ENCODE peak calls at places on chromosomes 7 and 10, in nine cellular contexts. G, R, W, Y, A, E, S, I and Q are unnamed samples.

GRCh38 chr10:65570143-65571010 is 1355.5 kb upstream of the LRRTM3 start:
- DNase-seq in Y (peak; percentile 60), A (peak; percentile 10), E (no peak), I (peak; percentile 78), S (no peak), W (no peak), R (peak; percentile 44), G (no peak), Q (peak; percentile 7)

GRCh38 chr10:29386347-29386999 is 97.6 kb downstream of the LYZL1 start:
- DNase-seq in G (no peak), A (no peak), Y (peak; percentile 44), R (peak; percentile 38), S (no peak), W (no peak), I (peak; percentile 62), E (no peak), Q (peak; percentile 57)

GRCh38 chr10:110416776-110417732 is 80.7 kb upstream of the DUSP5 start:
- DNase-seq in R (no peak), A (no peak), E (no peak), S (no peak), Y (no peak), I (no peak), G (no peak), W (no peak), Q (no peak)

GRCh38 chr7:84792232-84792882 is 394.5 kb downstream of the SEMA3D start:
- DNase-seq in Y (no peak), G (no peak), I (no peak), S (no peak), E (no peak), A (no peak), R (peak; percentile 17), W (no peak), Q (no peak)

GRCh38 chr7:104264281-104264680 is 56.5 kb upstream of the ORC5 start:
- DNase-seq in I (no peak), E (no peak), S (no peak), G (no peak), R (peak; percentile 45), W (no peak), Y (peak; percentile 16), A (no peak), Q (peak; percentile 59)

GRCh38 chr10:90276894-90277447 is 575.6 kb downstream of the KIF20B start:
- DNase-seq in E (no peak), A (no peak), Y (peak; percentile 86), G (no peak), I (no peak), S (no peak), W (no peak), R (peak; percentile 81), Q (peak; percentile 85)

GRCh38 chr7:116652793-116653192 is 19.2 kb upstream of the MET start:
- DNase-seq in R (no peak), W (no peak), A (no peak), Y (no peak), E (no peak), I (no peak), G (no peak), S (no peak), Q (peak; percentile 29)

GRCh38 chr7:5450549-5451327 is 27.1 kb upstream of the TNRC18 start:
- DNase-seq in G (peak; percentile 65), W (no peak), Y (peak; percentile 52), A (no peak), S (no peak), R (peak; percentile 42), E (no peak), I (peak; percentile 86), Q (peak; percentile 48)

GRCh38 chr7:159027091-159027802 is 117.4 kb downstream of the VIPR2 start:
- DNase-seq in G (peak; percentile 22), S (peak; percentile 33), Y (no peak), A (no peak), R (no peak), E (peak; percentile 54), W (peak; percentile 53), I (peak; percentile 56), Q (no peak)

GRCh38 chr7:66403562-66403961 is 198.4 kb downstream of the TPST1 start:
- DNase-seq in A (no peak), G (no peak), E (no peak), R (no peak), W (no peak), S (no peak), I (no peak), Y (no peak), Q (no peak)

GRCh38 chr10:123549761-123550454 is 116.2 kb upstream of the GPR26 start:
- DNase-seq in G (no peak), S (no peak), Y (no peak), W (no peak), A (no peak), R (no peak), I (no peak), E (no peak), Q (no peak)

GRCh38 chr10:4191354-4191753 is 406.3 kb upstream of the KLF6 start:
- DNase-seq in E (no peak), Y (no peak), S (no peak), A (peak; percentile 74), W (no peak), I (no peak), G (no peak), R (no peak), Q (no peak)

GRCh38 chr7:76069238-76069638 is 21.3 kb downstream of the MDH2 start:
- DNase-seq in G (peak; percentile 66), I (peak; percentile 44), S (peak; percentile 79), W (peak; percentile 73), Y (peak; percentile 93), E (peak; percentile 73), R (peak; percentile 93), A (peak; percentile 86), Q (peak; percentile 91)

GRCh38 chr10:125231116-125231812 is 70.9 kb upstream of the CTBP2 start:
- DNase-seq in E (no peak), W (no peak), R (peak; percentile 94), G (peak; percentile 17), S (no peak), Y (peak; percentile 88), I (no peak), A (peak; percentile 94), Q (peak; percentile 94)
- TF ChIP-seq CTCF in E (no peak), W (no peak), R (peak; percentile 1), G (no peak), S (no peak), Y (no peak), I (no peak), A (no peak), Q (peak; percentile 26)

GRCh38 chr10:82865366-82865765 is 990.4 kb downstream of the NRG3 start:
- DNase-seq in I (no peak), E (no peak), G (no peak), S (no peak), W (no peak), Y (no peak), R (no peak), A (no peak), Q (no peak)
- H3K4me3 ChIP-seq in I (no peak overlapping the region), E (no peak overlapping the region), G (no peak overlapping the region), S (no peak overlapping the region), W (no peak overlapping the region), Y (no peak overlapping the region), R (no peak overlapping the region), A (no peak overlapping the region), Q (no peak overlapping the region)

DNA sequence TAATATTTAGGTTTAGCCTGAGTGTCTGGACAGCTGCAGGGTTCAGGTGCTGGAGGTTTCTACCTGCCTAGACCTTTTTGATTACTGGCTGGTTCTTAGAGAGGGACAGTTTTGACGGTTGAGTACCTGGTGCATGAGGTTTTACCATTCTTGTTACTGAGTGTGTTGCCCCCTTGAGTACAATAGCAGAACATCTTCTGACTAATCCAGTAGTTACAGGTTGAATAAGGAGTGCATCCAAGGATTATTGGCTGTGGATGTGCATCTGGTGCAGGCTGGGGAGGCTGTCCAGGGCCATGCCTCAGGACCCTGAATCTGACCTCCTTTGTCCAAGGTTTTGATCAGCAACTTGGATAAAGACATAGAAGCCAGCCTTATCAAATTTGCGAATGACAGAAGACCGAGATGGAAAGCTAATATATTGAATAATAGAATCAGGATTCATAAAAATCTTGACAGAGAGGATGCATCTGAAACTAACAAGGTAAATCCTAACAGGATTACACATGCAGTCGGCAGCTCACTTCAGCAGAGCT is 23.1 kb downstream of the PLPP4 start:
- DNase-seq in S (no peak), I (no peak), E (no peak), Y (no peak), G (no peak), A (no peak), W (peak; percentile 23), R (no peak), Q (peak; percentile 28)
- TF ChIP-seq CTCF in S (no peak), I (peak; percentile 41), E (no peak), Y (no peak), G (no peak), A (peak; percentile 35), W (no peak), R (no peak), Q (peak; percentile 34)

GRCh38 chr7:50312176-50312575 is 7.7 kb downstream of the IKZF1 start:
- DNase-seq in E (no peak), S (no peak), I (no peak), Y (no peak), W (no peak), R (no peak), A (no peak), G (no peak), Q (no peak)
- H3K4me3 ChIP-seq in E (no peak overlapping the region), S (no peak overlapping the region), I (no peak overlapping the region), Y (no peak overlapping the region), W (no peak overlapping the region), R (no peak overlapping the region), A (no peak overlapping the region), G (no peak overlapping the region), Q (no peak overlapping the region)

DNA sequence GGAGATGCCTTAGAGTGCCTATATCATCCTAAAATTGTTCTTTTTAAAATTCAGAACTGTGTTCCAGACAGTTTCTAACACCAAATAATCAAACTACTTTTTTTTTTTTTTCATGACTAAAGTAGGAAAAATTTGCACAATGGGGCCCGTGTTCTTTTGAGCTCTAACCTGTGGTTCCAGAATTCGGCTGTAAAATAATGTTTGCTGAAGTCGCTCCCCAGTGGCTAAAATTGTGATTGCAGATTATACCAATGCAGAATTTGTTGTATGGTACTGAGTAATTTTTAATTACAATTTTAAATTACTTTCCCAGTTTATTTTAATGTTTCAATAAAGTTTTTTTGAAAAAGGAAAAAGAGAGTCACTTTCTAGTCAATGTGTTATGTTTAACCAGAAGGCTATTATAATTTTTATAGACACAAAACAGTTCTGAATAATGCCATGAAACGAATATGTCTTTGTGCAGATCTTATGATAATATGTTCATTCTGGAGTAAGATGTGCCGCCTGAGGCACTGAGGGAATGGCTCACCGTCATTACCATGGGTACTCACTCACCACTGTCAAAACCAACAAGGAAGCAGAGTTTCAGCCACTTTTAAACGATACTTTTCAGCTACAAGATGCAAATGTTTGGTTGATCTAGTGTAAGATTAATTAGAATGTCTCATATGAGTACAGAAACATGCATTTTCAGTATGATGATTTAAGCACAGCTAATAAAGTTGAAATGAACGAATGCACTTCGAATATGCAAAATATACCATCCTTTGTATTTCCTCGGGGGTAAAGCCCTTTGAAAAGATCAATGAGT is 173.6 kb downstream of the PRKCQ start:
- DNase-seq in R (peak; percentile 28), Y (peak; percentile 53), A (no peak), W (no peak), S (no peak), I (no peak), E (no peak), G (no peak), Q (peak; percentile 59)
- TF ChIP-seq CTCF in R (peak; percentile 44), Y (peak; percentile 31), A (peak; percentile 40), W (peak; percentile 52), S (peak; percentile 43), I (peak; percentile 48), E (peak; percentile 23), G (peak; percentile 12), Q (peak; percentile 60)

DNA sequence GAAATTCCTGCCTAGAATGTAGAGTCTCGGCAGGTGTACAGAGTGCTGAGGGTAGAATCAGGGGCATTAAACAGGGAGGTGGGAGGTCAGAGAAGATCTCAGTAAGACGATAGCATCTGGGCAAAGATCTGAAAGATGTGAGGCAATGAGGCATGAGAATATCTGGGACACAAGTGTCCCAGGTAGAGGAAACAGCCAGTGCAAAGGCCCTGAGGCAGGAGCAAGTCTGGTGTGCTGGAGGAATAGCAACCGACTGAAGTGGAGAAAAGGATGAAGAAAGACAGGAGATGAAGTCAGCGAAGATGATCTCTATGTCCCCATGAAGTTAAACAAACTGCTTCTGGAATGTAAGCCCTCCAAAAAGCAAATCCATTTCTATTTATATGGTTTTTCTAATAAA is 84.4 kb downstream of the USP6NL start:
- DNase-seq in S (no peak), R (no peak), Y (no peak), W (no peak), G (no peak), I (no peak), A (no peak), E (no peak), Q (peak; percentile 4)
- H3K4me3 ChIP-seq in S (no peak overlapping the region), R (peak overlapping the region; percentile 45), Y (no peak overlapping the region), W (no peak overlapping the region), G (no peak overlapping the region), I (no peak overlapping the region), A (no peak overlapping the region), E (no peak overlapping the region), Q (no peak overlapping the region)